ENCODE peak calls at places on chromosome 18, in six cellular contexts. One of them, this sample, is unnamed.

GRCh38 chr18:79466591-79466990 is 70.9 kb downstream of the NFATC1 start:
- DNase-seq in A549: no peak
- DNase-seq in SK-N-SH: no peak
- DNase-seq in GM12878: no peak
- DNase-seq in tibial nerve: no peak
- DNase-seq in stomach: no peak
- DNase-seq in this sample: no peak

GRCh38 chr18:36366994-36367839 is 69.7 kb downstream of the FHOD3 start:
- DNase-seq in stomach: no peak
- DNase-seq in SK-N-SH: no peak
- DNase-seq in A549: no peak
- DNase-seq in GM12878: peak; percentile 82
- DNase-seq in tibial nerve: no peak
- DNase-seq in this sample: no peak

GRCh38 chr18:1222880-1223279 is 318.2 kb downstream of the ADCYAP1 start:
- DNase-seq in SK-N-SH: no peak
- DNase-seq in A549: no peak
- DNase-seq in tibial nerve: no peak
- DNase-seq in stomach: no peak
- DNase-seq in GM12878: no peak
- DNase-seq in this sample: no peak

GRCh38 chr18:78627546-78628315 is 351.9 kb upstream of the SALL3 start:
- DNase-seq in SK-N-SH: no peak
- DNase-seq in stomach: no peak
- DNase-seq in A549: no peak
- DNase-seq in GM12878: no peak
- DNase-seq in tibial nerve: no peak
- DNase-seq in this sample: no peak

GRCh38 chr18:8608795-8609673 is at the start of gene RAB12:
- DNase-seq in GM12878: no peak
- DNase-seq in A549: peak; percentile 44
- DNase-seq in SK-N-SH: peak; percentile 97
- DNase-seq in stomach: peak; percentile 87
- DNase-seq in tibial nerve: peak; percentile 63
- DNase-seq in this sample: peak; percentile 91

GRCh38 chr18:7089369-7089768 is 28.2 kb downstream of the LAMA1 start:
- DNase-seq in stomach: no peak
- DNase-seq in A549: no peak
- DNase-seq in SK-N-SH: no peak
- DNase-seq in GM12878: no peak
- DNase-seq in tibial nerve: no peak
- DNase-seq in this sample: no peak

GRCh38 chr18:6414118-6414722 is 491 bp downstream of the L3MBTL4 start:
- DNase-seq in GM12878: no peak
- DNase-seq in stomach: peak; percentile 84
- DNase-seq in tibial nerve: peak; percentile 45
- DNase-seq in SK-N-SH: peak; percentile 85
- DNase-seq in A549: no peak
- DNase-seq in this sample: peak; percentile 84

GRCh38 chr18:63979409-63979908 is 9.6 kb downstream of the SERPINB8 start:
- DNase-seq in GM12878: no peak
- DNase-seq in SK-N-SH: peak; percentile 64
- DNase-seq in stomach: peak; percentile 51
- DNase-seq in tibial nerve: peak; percentile 28
- DNase-seq in A549: peak; percentile 36
- DNase-seq in this sample: peak; percentile 71

GRCh38 chr18:72208920-72209676 is 335.0 kb downstream of the CBLN2 start:
- DNase-seq in tibial nerve: no peak
- DNase-seq in stomach: no peak
- DNase-seq in SK-N-SH: no peak
- DNase-seq in A549: no peak
- DNase-seq in GM12878: no peak
- DNase-seq in this sample: no peak

GRCh38 chr18:52992041-52992440 is 652.0 kb downstream of the DCC start:
- DNase-seq in tibial nerve: no peak
- DNase-seq in stomach: no peak
- DNase-seq in SK-N-SH: peak; percentile 2
- DNase-seq in A549: no peak
- DNase-seq in GM12878: no peak
- DNase-seq in this sample: no peak

GRCh38 chr18:42929857-42930256 is 185.6 kb downstream of the RIT2 start:
- DNase-seq in SK-N-SH: no peak
- DNase-seq in A549: no peak
- DNase-seq in tibial nerve: no peak
- DNase-seq in stomach: no peak
- DNase-seq in GM12878: no peak
- DNase-seq in this sample: no peak

GRCh38 chr18:14976736-14977430 is 228.9 kb downstream of the ANKRD30B start:
- DNase-seq in GM12878: no peak
- DNase-seq in stomach: no peak
- DNase-seq in A549: no peak
- DNase-seq in SK-N-SH: no peak
- DNase-seq in tibial nerve: no peak
- DNase-seq in this sample: no peak

GRCh38 chr18:54983041-54983686 is 23.9 kb upstream of the CCDC68 start:
- DNase-seq in SK-N-SH: peak; percentile 67
- DNase-seq in tibial nerve: no peak
- DNase-seq in GM12878: no peak
- DNase-seq in stomach: no peak
- DNase-seq in A549: peak; percentile 31
- DNase-seq in this sample: no peak

GRCh38 chr18:13139885-13140450 is 78.6 kb upstream of the LDLRAD4 start:
- DNase-seq in SK-N-SH: no peak
- DNase-seq in A549: no peak
- DNase-seq in tibial nerve: no peak
- DNase-seq in GM12878: no peak
- DNase-seq in stomach: no peak
- DNase-seq in this sample: no peak

GRCh38 chr18:47628898-47629297 is 301.6 kb downstream of the SMAD2 start:
- DNase-seq in stomach: no peak
- DNase-seq in A549: no peak
- DNase-seq in SK-N-SH: no peak
- DNase-seq in GM12878: no peak
- DNase-seq in tibial nerve: no peak
- DNase-seq in this sample: no peak

GRCh38 chr18:59606193-59607175 is 90.7 kb downstream of the CCBE1 start:
- DNase-seq in GM12878: no peak
- DNase-seq in tibial nerve: no peak
- DNase-seq in SK-N-SH: no peak
- DNase-seq in stomach: no peak
- DNase-seq in A549: no peak
- DNase-seq in this sample: no peak

GRCh38 chr18:23226930-23227728 is 91.8 kb downstream of the CABLES1 start:
- DNase-seq in tibial nerve: no peak
- DNase-seq in stomach: no peak
- DNase-seq in A549: no peak
- DNase-seq in GM12878: no peak
- DNase-seq in SK-N-SH: no peak
- DNase-seq in this sample: peak; percentile 86

GRCh38 chr18:62585274-62586147 is 62.7 kb downstream of the ZCCHC2 start:
- DNase-seq in SK-N-SH: no peak
- DNase-seq in GM12878: no peak
- DNase-seq in tibial nerve: no peak
- DNase-seq in stomach: no peak
- DNase-seq in A549: no peak
- DNase-seq in this sample: no peak

GRCh38 chr18:69250305-69251151 is 150.2 kb upstream of the DOK6 start:
- DNase-seq in stomach: no peak
- DNase-seq in SK-N-SH: no peak
- DNase-seq in GM12878: no peak
- DNase-seq in A549: no peak
- DNase-seq in tibial nerve: no peak
- DNase-seq in this sample: no peak

GRCh38 chr18:12359515-12359927 is 17.5 kb downstream of the AFG3L2 start:
- DNase-seq in A549: no peak
- DNase-seq in tibial nerve: no peak
- DNase-seq in GM12878: no peak
- DNase-seq in SK-N-SH: no peak
- DNase-seq in stomach: no peak
- DNase-seq in this sample: no peak

GRCh38 chr18:8121942-8122480 is 487.2 kb upstream of the RAB12 start:
- DNase-seq in A549: no peak
- DNase-seq in stomach: no peak
- DNase-seq in SK-N-SH: no peak
- DNase-seq in tibial nerve: no peak
- DNase-seq in GM12878: no peak
- DNase-seq in this sample: no peak

GRCh38 chr18:63322908-63323634 is 3.5 kb upstream of the BCL2 start:
- DNase-seq in stomach: peak; percentile 51
- DNase-seq in SK-N-SH: peak; percentile 68
- DNase-seq in A549: peak; percentile 39
- DNase-seq in GM12878: no peak
- DNase-seq in tibial nerve: no peak
- DNase-seq in this sample: no peak

GRCh38 chr18:44036500-44036899 is 644.2 kb upstream of the SETBP1 start:
- DNase-seq in A549: no peak
- DNase-seq in GM12878: no peak
- DNase-seq in SK-N-SH: peak; percentile 39
- DNase-seq in stomach: peak; percentile 32
- DNase-seq in tibial nerve: peak; percentile 15
- DNase-seq in this sample: no peak

GRCh38 chr18:24837065-24837464 is 376.6 kb downstream of the HRH4 start:
- DNase-seq in SK-N-SH: no peak
- DNase-seq in A549: no peak
- DNase-seq in stomach: no peak
- DNase-seq in GM12878: no peak
- DNase-seq in tibial nerve: no peak
- DNase-seq in this sample: no peak

GRCh38 chr18:23280844-23281243 is 145.6 kb downstream of the CABLES1 start:
- DNase-seq in stomach: no peak
- DNase-seq in SK-N-SH: no peak
- DNase-seq in tibial nerve: no peak
- DNase-seq in A549: no peak
- DNase-seq in GM12878: no peak
- DNase-seq in this sample: no peak

GRCh38 chr18:79167526-79168190 is 98.5 kb downstream of the ATP9B start:
- DNase-seq in stomach: no peak
- DNase-seq in SK-N-SH: no peak
- DNase-seq in A549: no peak
- DNase-seq in tibial nerve: no peak
- DNase-seq in GM12878: no peak
- DNase-seq in this sample: no peak

GRCh38 chr18:11751305-11752115 is 62.4 kb downstream of the GNAL start:
- DNase-seq in SK-N-SH: peak; percentile 29
- DNase-seq in stomach: no peak
- DNase-seq in GM12878: no peak
- DNase-seq in A549: no peak
- DNase-seq in tibial nerve: no peak
- DNase-seq in this sample: no peak

GRCh38 chr18:59272971-59273935 is at the start of gene RAX:
- DNase-seq in GM12878: no peak
- DNase-seq in SK-N-SH: peak; percentile 94
- DNase-seq in tibial nerve: no peak
- DNase-seq in A549: peak; percentile 52
- DNase-seq in stomach: no peak
- DNase-seq in this sample: no peak

GRCh38 chr18:25047983-25048382 is 304.0 kb downstream of the ZNF521 start:
- DNase-seq in tibial nerve: no peak
- DNase-seq in stomach: no peak
- DNase-seq in SK-N-SH: no peak
- DNase-seq in GM12878: no peak
- DNase-seq in A549: no peak
- DNase-seq in this sample: no peak

GRCh38 chr18:40314199-40314598 is 1640.8 kb upstream of the PIK3C3 start:
- DNase-seq in tibial nerve: no peak
- DNase-seq in GM12878: no peak
- DNase-seq in SK-N-SH: no peak
- DNase-seq in A549: no peak
- DNase-seq in stomach: no peak
- DNase-seq in this sample: no peak

GRCh38 chr18:51196811-51197660 is 445 bp downstream of the MEX3C start:
- DNase-seq in stomach: peak; percentile 61
- DNase-seq in A549: no peak
- DNase-seq in SK-N-SH: peak; percentile 58
- DNase-seq in GM12878: no peak
- DNase-seq in tibial nerve: no peak
- DNase-seq in this sample: peak; percentile 84

GRCh38 chr18:8208716-8209115 is 400.5 kb upstream of the RAB12 start:
- DNase-seq in A549: no peak
- DNase-seq in tibial nerve: no peak
- DNase-seq in SK-N-SH: no peak
- DNase-seq in stomach: no peak
- DNase-seq in GM12878: no peak
- DNase-seq in this sample: no peak

GRCh38 chr18:13165636-13166423 is 52.7 kb upstream of the LDLRAD4 start:
- DNase-seq in GM12878: no peak
- DNase-seq in A549: no peak
- DNase-seq in tibial nerve: no peak
- DNase-seq in stomach: no peak
- DNase-seq in SK-N-SH: no peak
- DNase-seq in this sample: no peak

GRCh38 chr18:10051877-10052631 is 138.2 kb downstream of the VAPA start:
- DNase-seq in tibial nerve: peak; percentile 62
- DNase-seq in stomach: peak; percentile 42
- DNase-seq in A549: no peak
- DNase-seq in GM12878: no peak
- DNase-seq in SK-N-SH: no peak
- DNase-seq in this sample: no peak
- TF ChIP-seq EP300 in tibial nerve: peak; percentile 39
- TF ChIP-seq EP300 in stomach: no peak
- TF ChIP-seq EP300 in A549: no peak
- TF ChIP-seq EP300 in GM12878: no peak
- TF ChIP-seq EP300 in SK-N-SH: no peak
- TF ChIP-seq EP300 in this sample: no peak

GRCh38 chr18:66562279-66562678 is 41.6 kb downstream of the CDH19 start:
- DNase-seq in SK-N-SH: no peak
- DNase-seq in GM12878: no peak
- DNase-seq in tibial nerve: no peak
- DNase-seq in A549: no peak
- DNase-seq in stomach: no peak
- DNase-seq in this sample: no peak
- TF ChIP-seq EP300 in SK-N-SH: no peak
- TF ChIP-seq EP300 in GM12878: no peak
- TF ChIP-seq EP300 in tibial nerve: no peak
- TF ChIP-seq EP300 in A549: no peak
- TF ChIP-seq EP300 in stomach: no peak
- TF ChIP-seq EP300 in this sample: no peak

GRCh38 chr18:48754993-48755473 is 195.7 kb downstream of the SMAD7 start:
- DNase-seq in tibial nerve: no peak
- DNase-seq in SK-N-SH: no peak
- DNase-seq in stomach: no peak
- DNase-seq in GM12878: peak; percentile 84
- DNase-seq in A549: no peak
- DNase-seq in this sample: no peak
- TF ChIP-seq EP300 in tibial nerve: no peak
- TF ChIP-seq EP300 in SK-N-SH: no peak
- TF ChIP-seq EP300 in stomach: no peak
- TF ChIP-seq EP300 in GM12878: peak; percentile 59
- TF ChIP-seq EP300 in A549: no peak
- TF ChIP-seq EP300 in this sample: no peak

DNA sequence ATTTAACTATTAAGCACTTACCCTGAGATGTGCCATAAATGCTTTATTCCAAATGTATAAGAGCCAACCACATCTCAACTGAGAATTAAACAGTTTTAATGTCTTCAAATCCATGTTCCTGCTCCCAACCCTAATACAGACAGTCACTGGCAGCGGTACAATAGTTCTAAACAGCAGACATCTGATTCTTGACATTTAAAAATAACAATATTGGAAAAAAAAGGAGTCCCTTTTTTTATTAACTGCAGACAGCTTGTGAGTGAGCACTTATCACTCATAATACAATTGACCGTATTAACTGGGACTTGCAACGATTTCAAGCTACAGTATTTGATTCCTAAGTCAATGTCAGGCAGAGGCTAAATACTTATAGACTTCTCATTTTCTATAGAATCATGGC is 424.6 kb downstream of the TGIF1 start:
- DNase-seq in stomach: no peak
- DNase-seq in A549: no peak
- DNase-seq in SK-N-SH: no peak
- DNase-seq in GM12878: no peak
- DNase-seq in tibial nerve: no peak
- DNase-seq in this sample: no peak
- TF ChIP-seq EP300 in stomach: no peak
- TF ChIP-seq EP300 in A549: no peak
- TF ChIP-seq EP300 in SK-N-SH: no peak
- TF ChIP-seq EP300 in GM12878: no peak
- TF ChIP-seq EP300 in tibial nerve: no peak
- TF ChIP-seq EP300 in this sample: no peak